ENCODE peak calls at places on chromosomes 5 and 9, in six cellular contexts. Q is coronary artery; N is CD4-positive, alpha-beta memory T cell; T is body of pancreas; W is heart right ventricle; V is upper lobe of right lung. L is an unnamed sample.

GRCh38 chr5:31948006-31948405 is 226.1 kb downstream of the GOLPH3 start:
- DNase-seq in T (no peak), V (no peak), N (no peak), Q (no peak), W (no peak), L (no peak)

GRCh38 chr5:74521401-74521800 is 119.1 kb downstream of the ENC1 start:
- DNase-seq in V (no peak), T (no peak), N (no peak), Q (no peak), W (no peak), L (no peak)

GRCh38 chr5:143594913-143595818 is 191.7 kb upstream of the NR3C1 start:
- DNase-seq in T (no peak), W (no peak), N (no peak), V (no peak), Q (no peak), L (no peak)

GRCh38 chr5:139543423-139543991 is 17.6 kb upstream of the UBE2D2 start:
- DNase-seq in Q (peak), W (peak), N (peak), T (peak), V (peak), L (peak)

GRCh38 chr9:76456202-76456926 is 2.6 kb upstream of the GCNT1 start:
- DNase-seq in W (no peak), Q (no peak), V (no peak), N (peak), T (peak), L (no peak)

GRCh38 chr5:15222156-15222555 is 277.8 kb upstream of the FBXL7 start:
- DNase-seq in Q (no peak), W (no peak), T (no peak), V (no peak), N (no peak), L (no peak)

GRCh38 chr9:88268886-88269285 is 119.4 kb upstream of the SPIN1 start:
- DNase-seq in V (no peak), T (no peak), N (no peak), W (no peak), Q (no peak), L (no peak)

GRCh38 chr9:116081437-116082110 is 72.0 kb upstream of the PAPPA start:
- DNase-seq in V (no peak), N (no peak), T (no peak), W (no peak), Q (no peak), L (no peak)

GRCh38 chr5:144017119-144017518 is 153.3 kb downstream of the YIPF5 start:
- DNase-seq in W (no peak), N (no peak), Q (no peak), T (no peak), V (no peak), L (no peak)

GRCh38 chr5:71861682-71862457 is 142.8 kb downstream of the CARTPT start:
- DNase-seq in W (no peak), Q (no peak), N (no peak), T (no peak), V (no peak), L (no peak)

GRCh38 chr5:148966348-148966747 is 96.5 kb downstream of the SH3TC2 start:
- DNase-seq in T (no peak), V (peak), N (no peak), W (no peak), Q (no peak), L (no peak)

GRCh38 chr5:68161156-68161555 is 54.4 kb upstream of the PIK3R1 start:
- DNase-seq in V (no peak), N (no peak), W (no peak), Q (no peak), T (no peak), L (no peak)

GRCh38 chr5:167888395-167888794 is 403.1 kb upstream of the WWC1 start:
- DNase-seq in V (no peak), T (no peak), N (no peak), Q (no peak), W (no peak), L (no peak)

GRCh38 chr9:110327735-110328134 is 9.9 kb downstream of the TXNDC8 start:
- DNase-seq in N (no peak), V (no peak), T (no peak), Q (no peak), W (no peak), L (no peak)

GRCh38 chr5:73823508-73823925 is 197.5 kb downstream of the ARHGEF28 start:
- DNase-seq in T (no peak), W (no peak), V (no peak), Q (no peak), N (no peak), L (no peak)

GRCh38 chr5:60507687-60508086 is 192.3 kb downstream of the DEPDC1B start:
- DNase-seq in T (no peak), W (no peak), N (no peak), Q (no peak), V (no peak), L (no peak)

GRCh38 chr9:35424356-35425352 is 65.3 kb upstream of the RUSC2 start:
- DNase-seq in Q (no peak), V (no peak), T (no peak), W (no peak), N (no peak), L (no peak)

GRCh38 chr5:68405026-68405684 is 189.6 kb downstream of the PIK3R1 start:
- DNase-seq in W (no peak), V (no peak), Q (no peak), T (no peak), N (no peak), L (no peak)

GRCh38 chr5:35924950-35925722 is 13.3 kb downstream of the CAPSL start:
- DNase-seq in Q (no peak), T (peak), V (peak), N (peak), W (peak), L (peak)

GRCh38 chr9:129752915-129753724 is at the start of gene PTGES:
- DNase-seq in W (peak), Q (no peak), N (peak), V (peak), T (peak), L (peak)

GRCh38 chr9:110606179-110606578 is 26.6 kb upstream of the SVEP1 start:
- DNase-seq in Q (no peak), V (no peak), N (no peak), T (no peak), W (no peak), L (no peak)

GRCh38 chr5:93017854-93018253 is 563.2 kb downstream of the NR2F1-AS1 start:
- DNase-seq in W (no peak), V (no peak), T (no peak), Q (no peak), N (no peak), L (no peak)

GRCh38 chr9:89313842-89314241 is 2.8 kb downstream of the CKS2 start:
- DNase-seq in V (no peak), T (no peak), N (no peak), Q (no peak), W (no peak), L (no peak)

GRCh38 chr9:17422994-17423680 is 155.7 kb upstream of the SH3GL2 start:
- DNase-seq in T (no peak), N (no peak), V (no peak), W (no peak), Q (no peak), L (no peak)

GRCh38 chr9:108850293-108850897 is 5.4 kb downstream of the ACTL7B start:
- DNase-seq in Q (no peak), W (no peak), T (no peak), V (no peak), N (no peak), L (no peak)

GRCh38 chr5:91556-92263 is at the start of gene PLEKHG4B:
- DNase-seq in V (no peak), Q (peak), W (no peak), T (no peak), N (no peak), L (no peak)

GRCh38 chr9:134488251-134488900 is 153.2 kb upstream of the COL5A1 start:
- DNase-seq in N (no peak), T (peak), Q (peak), V (peak), W (peak), L (no peak)

GRCh38 chr5:176806137-176806536 is 4.2 kb upstream of the UNC5A start:
- DNase-seq in V (no peak), Q (no peak), W (no peak), N (no peak), T (no peak), L (no peak)

GRCh38 chr5:124395287-124395686 is 351.2 kb downstream of the ZNF608 start:
- DNase-seq in V (no peak), Q (no peak), T (no peak), N (no peak), W (no peak), L (peak)

GRCh38 chr9:96784021-96784420 is 6.1 kb upstream of the ZNF510 start:
- DNase-seq in Q (no peak), V (no peak), W (no peak), N (no peak), T (no peak), L (no peak)

GRCh38 chr5:65774346-65774745 is 52.3 kb downstream of the NLN start:
- DNase-seq in N (no peak), V (no peak), Q (no peak), W (no peak), T (no peak), L (no peak)

GRCh38 chr9:121663591-121663990 is 12.2 kb downstream of the DAB2IP start:
- DNase-seq in W (no peak), N (no peak), T (no peak), Q (no peak), V (no peak), L (no peak)
- H3K27ac ChIP-seq in W (peak), N (no peak), T (no peak), Q (no peak), V (no peak), L (no peak)

DNA sequence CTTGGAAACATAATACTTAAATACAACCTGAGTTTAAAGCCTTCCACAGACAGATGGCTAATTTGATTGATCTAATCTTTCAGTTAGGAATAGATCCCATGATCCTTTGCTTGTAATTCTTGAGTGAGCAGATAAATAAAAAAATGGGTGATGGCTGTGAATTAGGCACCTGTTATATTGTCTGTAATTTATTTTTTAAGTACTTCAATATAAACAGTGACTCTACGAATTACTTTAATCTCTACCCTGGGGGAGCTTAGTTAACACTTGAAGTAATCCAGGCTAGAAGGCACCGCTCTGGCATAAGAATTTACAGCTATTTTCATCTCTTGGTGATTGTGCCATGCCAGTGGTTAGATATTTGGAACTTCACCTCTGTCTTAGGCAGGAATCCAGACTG is 9.0 kb downstream of the EGFLAM start:
- DNase-seq in T (no peak), N (no peak), Q (no peak), W (no peak), V (no peak), L (no peak)
- H3K27ac ChIP-seq in T (no peak), N (no peak), Q (no peak), W (no peak), V (no peak), L (no peak)

DNA sequence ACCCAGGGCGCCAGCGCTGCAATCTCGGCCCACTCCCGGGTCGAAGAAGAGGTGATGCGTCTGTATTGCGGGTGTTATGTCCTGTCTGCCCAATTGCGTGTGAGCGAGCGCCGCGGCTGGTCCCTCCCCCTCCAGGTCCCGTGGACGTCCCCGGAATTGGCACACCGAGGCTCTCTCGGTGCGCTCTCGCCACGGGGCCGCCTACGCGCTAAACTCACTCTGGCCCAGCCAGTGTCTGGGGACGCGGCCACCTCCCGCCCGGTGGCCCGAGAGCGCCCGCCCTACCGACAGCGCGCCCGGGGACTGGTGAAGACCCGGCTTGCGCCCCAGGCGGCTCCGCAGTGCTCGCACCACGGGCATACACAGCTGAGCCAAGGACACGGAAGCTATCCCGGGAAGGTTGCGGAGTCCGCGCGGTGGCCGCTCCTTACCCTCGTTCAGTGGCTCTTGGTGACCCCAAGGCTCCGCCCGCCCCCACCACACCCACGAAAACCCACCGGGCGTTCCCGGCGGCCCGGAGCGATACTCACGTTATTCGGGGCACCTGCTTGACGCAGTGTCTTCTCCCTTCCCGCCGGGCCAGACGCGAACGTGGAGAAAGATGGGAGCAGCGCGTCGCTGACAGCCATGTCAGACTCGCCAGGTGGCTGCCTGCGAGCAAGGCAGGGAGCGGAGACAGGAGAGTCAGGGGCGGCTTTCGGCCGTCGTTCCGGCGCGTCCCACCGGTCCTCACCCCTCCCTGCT is 997 bp downstream of the KLF4 start:
- DNase-seq in T (peak), Q (peak), V (peak), W (peak), N (peak), L (peak)
- H3K27ac ChIP-seq in T (peak), Q (peak), V (peak), W (peak), N (no peak), L (peak)

GRCh38 chr9:92724528-92725265 is 39.9 kb downstream of the BICD2 start:
- DNase-seq in T (peak), N (no peak), V (no peak), Q (peak), W (no peak), L (no peak)

GRCh38 chr9:92725726-92726125 is 38.9 kb downstream of the BICD2 start:
- DNase-seq in V (no peak), T (no peak), W (no peak), Q (no peak), N (no peak), L (no peak)

GRCh38 chr9:92723801-92724323 is 40.8 kb downstream of the BICD2 start:
- DNase-seq in W (no peak), N (no peak), V (no peak), Q (no peak), T (no peak), L (no peak)

GRCh38 chr9:92726348-92726747 is 38.3 kb downstream of the BICD2 start:
- DNase-seq in W (no peak), T (no peak), Q (no peak), N (no peak), V (no peak), L (no peak)

DNA sequence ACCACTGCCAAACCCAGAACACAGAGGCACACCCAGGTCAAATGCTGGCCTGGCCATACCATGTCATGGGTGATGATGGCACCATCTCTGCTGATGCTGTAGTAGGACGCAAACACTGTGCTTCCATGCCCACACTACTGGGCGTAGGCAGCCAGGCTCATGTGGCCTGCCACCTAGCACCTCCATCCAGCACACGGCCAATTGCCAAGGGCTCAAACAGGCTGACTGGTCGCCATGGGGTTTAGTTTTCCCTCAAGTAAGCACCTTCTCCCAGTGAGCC is 39.4 kb downstream of the BICD2 start:
- DNase-seq in T (no peak), W (no peak), Q (no peak), N (no peak), V (no peak), L (no peak)
- H3K27ac ChIP-seq in T (no peak), W (no peak), Q (no peak), N (no peak), V (no peak), L (no peak)